ENCODE peak calls at places on chromosome 5, in five cellular contexts. F is GM12878, Y is HepG2, K is SK-N-SH, H is H1. R is an unnamed sample.

GRCh38 chr5:175692996-175693700 is 35.3 kb downstream of the HRH2 start:
- DNase-seq in F (no peak), Y (no peak), K (no peak), H (no peak), R (no peak)

GRCh38 chr5:17190799-17191391 is 26.5 kb upstream of the BASP1 start:
- DNase-seq in F (no peak), Y (no peak), K (no peak), H (no peak), R (no peak)

GRCh38 chr5:21919417-21920022 is 933.6 kb downstream of the CDH12 start:
- DNase-seq in F (peak; percentile 13), Y (peak; percentile 14), K (peak; percentile 30), H (no peak), R (peak; percentile 12)

GRCh38 chr5:34957299-34957698 is 27.9 kb downstream of the DNAJC21 start:
- DNase-seq in F (no peak), Y (no peak), K (no peak), H (no peak), R (no peak)

GRCh38 chr5:139745121-139745799 is 50.3 kb upstream of the PSD2 start:
- DNase-seq in F (no peak), Y (no peak), K (no peak), H (peak; percentile 69), R (peak; percentile 74)

GRCh38 chr5:16596541-16596940 is 20.3 kb downstream of the RETREG1 start:
- DNase-seq in F (no peak), Y (no peak), K (no peak), H (no peak), R (no peak)

GRCh38 chr5:69432412-69433206 is 17.7 kb downstream of the MARVELD2 start:
- DNase-seq in F (peak; percentile 64), Y (no peak), K (no peak), H (no peak), R (no peak)

GRCh38 chr5:79255786-79256557 is 20.0 kb downstream of the JMY start:
- DNase-seq in F (no peak), Y (peak; percentile 45), K (peak; percentile 47), H (peak; percentile 78), R (peak; percentile 48)

GRCh38 chr5:90227688-90228087 is 181.9 kb downstream of the CETN3 start:
- DNase-seq in F (no peak), Y (no peak), K (no peak), H (no peak), R (no peak)

GRCh38 chr5:179732918-179733763 is 519 bp downstream of the MAML1 start:
- DNase-seq in F (no peak), Y (no peak), K (peak; percentile 83), H (peak; percentile 67), R (no peak)

GRCh38 chr5:139019880-139020279 is 144.7 kb upstream of the LRRTM2 start:
- DNase-seq in F (no peak), Y (no peak), K (no peak), H (no peak), R (no peak)

GRCh38 chr5:73623929-73624404 is 2.0 kb upstream of the ARHGEF28 start:
- DNase-seq in F (no peak), Y (peak; percentile 98), K (no peak), H (no peak), R (no peak)

GRCh38 chr5:180589771-180590542 is 1.3 kb downstream of the SCGB3A1 start:
- DNase-seq in F (no peak), Y (no peak), K (peak; percentile 38), H (peak; percentile 57), R (no peak)

GRCh38 chr5:180130291-180130869 is 58.8 kb upstream of the RNF130 start:
- DNase-seq in F (no peak), Y (no peak), K (no peak), H (peak; percentile 41), R (no peak)

GRCh38 chr5:65553941-65554340 is 9.0 kb downstream of the CENPK start:
- DNase-seq in F (no peak), Y (no peak), K (no peak), H (no peak), R (no peak)

GRCh38 chr5:143023447-143024096 is 253.4 kb downstream of the ARHGAP26 start:
- DNase-seq in F (peak; percentile 87), Y (no peak), K (peak; percentile 52), H (no peak), R (no peak)

GRCh38 chr5:143898381-143898780 is 86.4 kb downstream of the HMHB1 start:
- DNase-seq in F (no peak), Y (no peak), K (peak; percentile 15), H (no peak), R (no peak)

GRCh38 chr5:102778478-102778877 is 23.4 kb downstream of the PAM start:
- DNase-seq in F (no peak), Y (no peak), K (no peak), H (no peak), R (no peak)

GRCh38 chr5:134111741-134112647 is 2.5 kb upstream of the TCF7 start:
- DNase-seq in F (no peak), Y (no peak), K (no peak), H (no peak), R (peak; percentile 61)

GRCh38 chr5:132089363-132089762 is 15.8 kb downstream of the CSF2 start:
- DNase-seq in F (no peak), Y (no peak), K (no peak), H (no peak), R (no peak)

GRCh38 chr5:105530716-105531261 is 1968.2 kb upstream of the NUDT12 start:
- DNase-seq in F (no peak), Y (no peak), K (no peak), H (no peak), R (no peak)

GRCh38 chr5:95631265-95631957 is 11.5 kb downstream of the GPR150 start:
- DNase-seq in F (no peak), Y (no peak), K (no peak), H (no peak), R (no peak)

GRCh38 chr5:167708449-167708848 is 583.0 kb upstream of the WWC1 start:
- DNase-seq in F (no peak), Y (no peak), K (peak; percentile 7), H (no peak), R (no peak)

GRCh38 chr5:40271476-40271875 is 408.2 kb upstream of the PTGER4 start:
- DNase-seq in F (no peak), Y (no peak), K (no peak), H (no peak), R (no peak)

GRCh38 chr5:5344051-5344571 is 78.4 kb upstream of the ICE1 start:
- DNase-seq in F (no peak), Y (no peak), K (peak; percentile 44), H (no peak), R (no peak)

GRCh38 chr5:40223884-40224402 is 455.8 kb upstream of the PTGER4 start:
- DNase-seq in F (peak; percentile 85), Y (no peak), K (no peak), H (no peak), R (no peak)

GRCh38 chr5:151205411-151205810 is 18.5 kb downstream of the CCDC69 start:
- DNase-seq in F (no peak), Y (no peak), K (no peak), H (no peak), R (no peak)

GRCh38 chr5:74903165-74903787 is 37.1 kb upstream of the FAM169A start:
- DNase-seq in F (no peak), Y (peak; percentile 66), K (peak; percentile 30), H (peak; percentile 81), R (peak; percentile 22)

GRCh38 chr5:134255418-134256150 is 29.7 kb upstream of the PPP2CA start:
- DNase-seq in F (no peak), Y (no peak), K (no peak), H (no peak), R (no peak)

GRCh38 chr5:120304653-120305052 is 159.4 kb upstream of the PRR16 start:
- DNase-seq in F (no peak), Y (no peak), K (no peak), H (no peak), R (peak; percentile 2)

GRCh38 chr5:9207820-9208418 is 338.0 kb downstream of the SEMA5A start:
- DNase-seq in F (no peak), Y (peak; percentile 34), K (peak; percentile 32), H (no peak), R (peak; percentile 18)

GRCh38 chr5:90658620-90659019 is 100.0 kb downstream of the ADGRV1 start:
- DNase-seq in F (no peak), Y (no peak), K (no peak), H (no peak), R (peak; percentile 88)

GRCh38 chr5:144247131-144247530 is 76.5 kb downstream of the KCTD16 start:
- DNase-seq in F (no peak), Y (no peak), K (peak; percentile 1), H (no peak), R (no peak)

GRCh38 chr5:13660072-13660471 is 284.4 kb downstream of the DNAH5 start:
- DNase-seq in F (no peak), Y (no peak), K (no peak), H (no peak), R (no peak)

DNA sequence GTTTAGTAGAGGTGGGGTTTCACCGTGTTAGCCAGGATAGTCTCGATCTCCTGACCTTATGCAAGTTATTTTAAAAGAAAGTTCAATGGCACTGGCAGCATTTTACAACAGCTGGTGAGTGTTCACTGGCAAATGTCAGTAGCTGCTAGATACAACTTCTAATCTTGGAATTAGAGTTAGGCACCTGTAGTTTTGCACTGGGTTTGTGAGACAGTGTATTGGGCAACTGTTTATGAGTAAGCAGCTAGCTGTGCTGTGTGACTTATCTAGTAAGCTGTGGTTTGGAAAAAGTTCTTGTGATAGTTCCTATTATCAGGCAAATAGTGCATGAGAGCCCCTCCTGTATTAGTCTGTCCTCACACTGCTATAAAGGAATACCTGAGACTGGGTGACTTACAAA is 61.5 kb downstream of the UBE2QL1 start:
- DNase-seq in F (no peak), Y (no peak), K (no peak), H (no peak), R (no peak)
- TF ChIP-seq CHD2 in F (no peak), Y (no peak), K (no peak), H (no peak), R (no peak)

DNA sequence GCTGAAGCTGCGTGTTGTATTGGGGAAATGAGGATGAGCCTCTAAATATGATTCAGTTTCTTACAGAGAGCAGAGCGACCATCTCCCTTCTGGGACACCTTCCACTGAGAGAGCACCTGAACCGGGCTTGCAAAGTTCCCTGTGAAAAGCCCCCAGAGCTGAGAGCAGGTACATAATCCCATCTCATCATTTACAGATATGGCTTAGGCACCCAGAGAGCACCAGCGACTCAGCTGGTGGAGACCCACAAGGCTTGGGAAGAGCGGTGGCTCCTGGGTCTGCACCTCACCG is 324.3 kb upstream of the IRX4 start:
- DNase-seq in F (no peak), Y (no peak), K (no peak), H (no peak), R (no peak)
- H3K27me3 ChIP-seq in F (no peaks in the 10 kb centered on the region), Y (peaks cover 2% of the 10 kb centered on the region), K (peaks cover 49% of the 10 kb centered on the region), H (no peaks in the 10 kb centered on the region), R (peaks cover 8% of the 10 kb centered on the region)

GRCh38 chr5:15248731-15249130 is 251.2 kb upstream of the FBXL7 start:
- DNase-seq in F (no peak), Y (no peak), K (no peak), H (no peak), R (no peak)
- TF ChIP-seq CHD2 in F (no peak), Y (no peak), K (no peak), H (no peak), R (no peak)

GRCh38 chr5:92916036-92916435 is 665.0 kb downstream of the NR2F1-AS1 start:
- DNase-seq in F (no peak), Y (peak; percentile 44), K (no peak), H (no peak), R (no peak)
- H3K27me3 ChIP-seq in F (no peaks in the 10 kb centered on the region), Y (no peaks in the 10 kb centered on the region), K (no peaks in the 10 kb centered on the region), H (no peaks in the 10 kb centered on the region), R (no peaks in the 10 kb centered on the region)

R was measured in K562.